ENCODE peak calls at places on chromosome 12, in seven cellular contexts. K is aorta; W is ovary; O is CD4-positive, alpha-beta memory T cell; J is tibial nerve; C is mesenchymal stem cell; P is cardiac muscle cell. N is an unnamed sample. For H3K9me3, the result is how much of the 10 kb centered on the place peaks cover.

GRCh38 chr12:110007874-110008273 is 8.6 kb downstream of the ANKRD13A start:
- DNase-seq in K (no peak), W (no peak), O (no peak), J (no peak), C (peak), P (no peak), N (no peak)

GRCh38 chr12:11667159-11667558 is 17.7 kb downstream of the ETV6 start:
- DNase-seq in K (no peak), W (no peak), O (no peak), J (no peak), C (no peak), P (no peak), N (no peak)

GRCh38 chr12:107042801-107043200 is 50.5 kb downstream of the CRY1 start:
- DNase-seq in K (no peak), W (no peak), O (no peak), J (no peak), C (no peak), P (no peak), N (no peak)

GRCh38 chr12:53345486-53346195 is 9.5 kb upstream of the SP7 start:
- DNase-seq in K (no peak), W (no peak), O (no peak), J (no peak), C (peak), P (peak), N (peak)

GRCh38 chr12:93593833-93594232 is 21.4 kb downstream of the SOCS2 start:
- DNase-seq in K (no peak), W (no peak), O (no peak), J (no peak), C (no peak), P (no peak), N (no peak)

GRCh38 chr12:132700212-132700913 is 10.3 kb upstream of the PGAM5 start:
- DNase-seq in K (no peak), W (no peak), O (no peak), J (no peak), C (peak), P (peak), N (no peak)

GRCh38 chr12:7217475-7218069 is 28.1 kb downstream of the PEX5 start:
- DNase-seq in K (no peak), W (no peak), O (no peak), J (no peak), C (no peak), P (no peak), N (no peak)

GRCh38 chr12:132163911-132164288 is 19.6 kb downstream of the NOC4L start:
- DNase-seq in K (no peak), W (no peak), O (no peak), J (no peak), C (no peak), P (no peak), N (peak)

GRCh38 chr12:132904718-132905328 is 17.4 kb upstream of the CHFR start:
- DNase-seq in K (peak), W (peak), O (peak), J (peak), C (peak), P (peak), N (peak)

GRCh38 chr12:74747305-74747704 is 209.7 kb downstream of the ATXN7L3B start:
- DNase-seq in K (no peak), W (no peak), O (no peak), J (no peak), C (no peak), P (no peak), N (no peak)

GRCh38 chr12:1827806-1828805 is 7.7 kb downstream of the LRTM2 start:
- DNase-seq in K (peak), W (no peak), O (no peak), J (no peak), C (no peak), P (no peak), N (no peak)

GRCh38 chr12:104751594-104751993 is 206.5 kb downstream of the SLC41A2 start:
- DNase-seq in K (no peak), W (no peak), O (no peak), J (no peak), C (no peak), P (no peak), N (no peak)

DNA sequence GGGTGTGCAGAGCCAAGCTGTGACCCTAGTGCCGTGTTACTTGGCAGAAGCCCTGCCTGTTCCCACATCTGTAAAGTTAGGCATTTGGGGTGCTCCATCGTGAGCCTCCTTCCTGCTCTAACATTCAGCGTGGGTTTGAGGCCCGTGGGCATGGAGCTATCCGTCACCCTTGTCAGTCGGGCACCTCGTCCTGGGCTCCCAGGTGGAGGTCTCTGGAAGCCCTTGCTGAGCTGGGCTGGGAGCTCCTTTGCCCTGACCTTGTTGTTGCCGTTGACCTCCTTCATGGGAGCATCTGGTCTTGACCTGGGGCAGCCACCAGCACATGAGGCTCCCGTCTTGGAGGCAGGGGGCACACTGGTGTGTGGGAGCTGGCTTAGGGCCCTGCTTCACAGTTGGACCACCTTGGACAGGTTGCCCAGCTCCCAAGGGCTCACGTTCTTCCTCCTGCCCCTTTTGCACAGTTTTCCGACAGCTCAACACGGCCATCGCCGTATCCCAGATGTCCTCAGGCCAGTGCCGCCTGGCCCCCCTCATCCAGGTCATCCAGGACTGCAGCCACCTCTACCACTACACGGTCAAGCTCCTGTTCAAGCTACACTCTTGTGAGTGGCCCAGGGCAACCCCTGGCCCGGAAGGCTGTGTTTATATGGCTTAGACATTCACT is 18.5 kb downstream of the HIP1R start:
- DNase-seq in K (no peak), W (no peak), O (no peak), J (no peak), C (no peak), P (no peak), N (no peak)
- H3K27ac ChIP-seq in K (peak), W (no peak), O (no peak), J (peak), C (no peak), P (no peak), N (no peak)

GRCh38 chr12:67735868-67736267 is 87.3 kb downstream of the DYRK2 start:
- DNase-seq in K (no peak), W (no peak), O (no peak), J (no peak), C (no peak), P (no peak), N (no peak)
- H3K4me3 ChIP-seq in K (no peak), W (no peak), O (no peak), J (no peak), C (no peak), P (no peak), N (no peak)

GRCh38 chr12:31947971-31948370 is 11.2 kb upstream of the RESF1 start:
- DNase-seq in K (no peak), W (no peak), O (no peak), J (no peak), C (no peak), P (no peak), N (no peak)
- H3K9me3 ChIP-seq in K (under half), W (under half), O (under half), J (under half), C (under half), P (under half), N (under half)

GRCh38 chr12:26646571-26646970 is 186.4 kb downstream of the ITPR2 start:
- DNase-seq in K (no peak), W (no peak), O (no peak), J (no peak), C (no peak), P (no peak), N (no peak)

GRCh38 chr12:26648066-26648465 is 184.9 kb downstream of the ITPR2 start:
- DNase-seq in K (no peak), W (no peak), O (no peak), J (no peak), C (no peak), P (peak), N (no peak)

GRCh38 chr12:26647091-26647490 is 185.9 kb downstream of the ITPR2 start:
- DNase-seq in K (no peak), W (no peak), O (no peak), J (no peak), C (no peak), P (no peak), N (no peak)

GRCh38 chr12:26648999-26649398 is 184.0 kb downstream of the ITPR2 start:
- DNase-seq in K (no peak), W (no peak), O (no peak), J (no peak), C (no peak), P (peak), N (no peak)

GRCh38 chr12:26648584-26648983 is 184.4 kb downstream of the ITPR2 start:
- DNase-seq in K (no peak), W (no peak), O (no peak), J (no peak), C (peak), P (peak), N (no peak)
- H3K27ac ChIP-seq in K (no peak), W (no peak), O (no peak), J (no peak), C (no peak), P (no peak), N (no peak)

GRCh38 chr12:51729331-51729730 is 119.2 kb downstream of the FIGNL2 start:
- DNase-seq in K (no peak), W (no peak), O (no peak), J (no peak), C (peak), P (no peak), N (no peak)
- H3K4me3 ChIP-seq in K (no peak), W (no peak), O (no peak), J (no peak), C (no peak), P (no peak), N (no peak)

DNA sequence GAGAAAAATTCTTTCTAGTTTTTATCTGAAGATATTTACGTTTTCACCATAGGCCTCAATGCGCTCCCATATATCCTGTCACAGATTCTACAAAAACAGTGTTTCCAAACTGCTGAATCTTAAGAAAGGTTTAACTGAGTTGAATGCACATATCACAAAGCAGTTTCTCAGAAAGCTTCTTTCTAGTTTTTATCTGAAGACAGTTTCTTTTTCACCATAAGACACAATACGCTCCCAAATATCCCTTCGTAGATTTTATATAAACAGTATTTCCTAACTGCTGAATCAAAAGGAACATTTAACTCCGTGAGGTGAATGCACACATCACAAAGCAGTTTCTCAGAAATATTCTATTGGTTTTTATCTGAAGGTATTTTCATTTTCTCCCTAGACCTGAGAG is 385.5 kb downstream of the ALG10 start:
- DNase-seq in K (no peak), W (no peak), O (no peak), J (no peak), C (no peak), P (no peak), N (no peak)
- H3K9me3 ChIP-seq in K (under half), W (under half), O (under half), J (under half), C (half or more), P (under half), N (under half)

GRCh38 chr12:116821291-116821690 is 60.0 kb downstream of the HRK start:
- DNase-seq in K (no peak), W (peak), O (no peak), J (no peak), C (no peak), P (no peak), N (no peak)

GRCh38 chr12:116818341-116818856 is 62.8 kb downstream of the HRK start:
- DNase-seq in K (no peak), W (peak), O (no peak), J (no peak), C (peak), P (peak), N (peak)

GRCh38 chr12:116818948-116819832 is 62.1 kb downstream of the HRK start:
- DNase-seq in K (peak), W (peak), O (peak), J (peak), C (peak), P (peak), N (peak)

GRCh38 chr12:116820077-116820656 is 61.1 kb downstream of the HRK start:
- DNase-seq in K (no peak), W (peak), O (no peak), J (no peak), C (peak), P (no peak), N (no peak)
- H3K27ac ChIP-seq in K (no peak), W (no peak), O (peak), J (peak), C (no peak), P (no peak), N (no peak)

GRCh38 chr12:66043035-66043434 is 87.5 kb downstream of the LLPH start:
- DNase-seq in K (no peak), W (no peak), O (no peak), J (no peak), C (no peak), P (no peak), N (no peak)

GRCh38 chr12:66045506-66045905 is 85.0 kb downstream of the LLPH start:
- DNase-seq in K (no peak), W (no peak), O (no peak), J (no peak), C (no peak), P (no peak), N (no peak)

GRCh38 chr12:66044731-66045130 is 85.8 kb downstream of the LLPH start:
- DNase-seq in K (no peak), W (no peak), O (no peak), J (no peak), C (peak), P (peak), N (no peak)

GRCh38 chr12:66036317-66036716 is 94.2 kb downstream of the LLPH start:
- DNase-seq in K (peak), W (peak), O (no peak), J (no peak), C (peak), P (peak), N (peak)

DNA sequence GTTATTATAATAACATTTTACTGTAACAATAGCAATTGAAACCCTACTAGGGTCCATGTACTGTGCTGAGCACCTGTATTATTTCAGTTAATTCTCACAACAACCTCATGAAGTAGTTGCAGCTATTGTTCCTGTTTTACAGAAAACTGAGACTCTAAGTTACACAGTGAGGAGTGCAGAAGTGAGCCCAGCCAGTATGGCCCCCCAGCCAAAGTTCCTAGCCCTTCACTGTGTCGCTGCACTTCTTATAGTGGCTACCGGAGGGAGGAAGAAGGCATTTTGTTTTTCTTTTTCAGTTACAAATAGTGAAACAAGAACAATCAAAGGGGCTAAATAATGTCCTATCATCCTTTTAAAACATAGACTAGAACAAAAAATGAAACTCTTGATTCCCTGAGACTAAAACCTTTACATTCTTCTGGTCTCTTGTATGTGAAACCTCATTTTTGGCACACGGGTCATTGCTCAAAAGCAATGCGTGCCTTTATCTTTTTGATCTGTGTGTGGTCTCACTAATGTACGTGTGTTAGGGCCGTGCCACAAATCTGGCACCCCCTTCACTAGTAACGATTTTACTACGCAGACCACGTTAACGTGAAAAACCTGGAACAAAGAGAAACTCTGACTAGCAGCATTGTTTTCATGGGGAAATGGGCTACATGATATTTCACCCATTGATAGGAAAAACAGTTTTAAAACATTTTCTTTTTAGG is 88.7 kb downstream of the LLPH start:
- DNase-seq in K (no peak), W (no peak), O (no peak), J (no peak), C (no peak), P (no peak), N (no peak)
- H3K4me3 ChIP-seq in K (no peak), W (no peak), O (no peak), J (no peak), C (no peak), P (no peak), N (no peak)